ENCODE peak calls at places on chromosomes 13 and 19, in four cellular contexts. O, A, G and X are unnamed samples.

GRCh38 chr19:1799695-1800342 is 12.3 kb downstream of the ATP8B3 start:
- DNase-seq in A (no peak), G (no peak), O (no peak), X (no peak)

GRCh38 chr19:45972944-45973525 is 630 bp downstream of the NOVA2 start:
- DNase-seq in G (no peak), A (no peak), O (no peak), X (no peak)

GRCh38 chr13:50616101-50616500 is 227.4 kb downstream of the DLEU7 start:
- DNase-seq in A (no peak), G (peak; percentile 70), O (peak; percentile 5), X (no peak)

GRCh38 chr13:30196025-30196424 is 111.3 kb downstream of the KATNAL1 start:
- DNase-seq in O (no peak), G (no peak), A (no peak), X (no peak)

GRCh38 chr13:99981115-99982020 is at the start of gene ZIC2:
- DNase-seq in G (no peak), O (no peak), A (no peak), X (no peak)

GRCh38 chr13:100879255-100879654 is 204.7 kb upstream of the TMTC4 start:
- DNase-seq in O (no peak), G (no peak), A (no peak), X (no peak)

GRCh38 chr19:17777840-17778620 is 16.9 kb upstream of the B3GNT3 start:
- DNase-seq in G (peak; percentile 14), A (no peak), O (no peak), X (no peak)

GRCh38 chr13:111414341-111414740 is 93.9 kb downstream of the TEX29 start:
- DNase-seq in G (no peak), A (no peak), O (no peak), X (no peak)

GRCh38 chr13:27634231-27634630 is 12.5 kb downstream of the POLR1D start:
- DNase-seq in A (peak; percentile 80), O (peak; percentile 87), G (no peak), X (no peak)

DNA sequence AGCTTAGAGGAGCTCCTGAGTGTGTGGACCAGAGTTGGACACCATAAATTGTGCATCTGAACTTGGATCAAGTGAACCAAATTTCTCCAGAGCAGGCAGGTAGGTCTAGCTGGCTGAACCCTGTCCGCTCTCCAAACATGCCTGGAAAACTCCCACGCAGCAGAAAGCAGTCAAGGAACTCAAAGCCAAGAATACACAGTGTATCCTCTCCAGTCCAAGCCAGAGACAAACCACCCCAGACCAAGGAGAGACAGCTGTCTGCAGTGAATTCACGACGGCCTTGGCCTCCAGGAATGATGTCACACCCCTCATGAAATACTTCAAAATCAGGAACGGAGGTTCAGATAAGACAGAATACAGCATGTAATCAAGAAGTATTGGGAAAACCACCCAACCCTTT is 44.0 kb downstream of the COL4A1 start:
- DNase-seq in G (no peak), O (no peak), A (no peak), X (no peak)
- H3K4me3 ChIP-seq in G (no peak overlapping the region), O (no peak overlapping the region), A (no peak overlapping the region), X (no peak overlapping the region)

GRCh38 chr13:44879452-44880058 is 109.7 kb downstream of the NUFIP1 start:
- DNase-seq in A (no peak), O (peak; percentile 7), G (peak; percentile 75), X (peak; percentile 37)

GRCh38 chr13:44874886-44875630 is 114.2 kb downstream of the NUFIP1 start:
- DNase-seq in G (peak; percentile 56), O (no peak), A (no peak), X (no peak)

GRCh38 chr13:44874176-44874575 is 115.1 kb downstream of the NUFIP1 start:
- DNase-seq in O (no peak), G (no peak), A (no peak), X (no peak)

GRCh38 chr13:44873486-44873885 is 115.8 kb downstream of the NUFIP1 start:
- DNase-seq in O (no peak), A (no peak), G (no peak), X (no peak)

DNA sequence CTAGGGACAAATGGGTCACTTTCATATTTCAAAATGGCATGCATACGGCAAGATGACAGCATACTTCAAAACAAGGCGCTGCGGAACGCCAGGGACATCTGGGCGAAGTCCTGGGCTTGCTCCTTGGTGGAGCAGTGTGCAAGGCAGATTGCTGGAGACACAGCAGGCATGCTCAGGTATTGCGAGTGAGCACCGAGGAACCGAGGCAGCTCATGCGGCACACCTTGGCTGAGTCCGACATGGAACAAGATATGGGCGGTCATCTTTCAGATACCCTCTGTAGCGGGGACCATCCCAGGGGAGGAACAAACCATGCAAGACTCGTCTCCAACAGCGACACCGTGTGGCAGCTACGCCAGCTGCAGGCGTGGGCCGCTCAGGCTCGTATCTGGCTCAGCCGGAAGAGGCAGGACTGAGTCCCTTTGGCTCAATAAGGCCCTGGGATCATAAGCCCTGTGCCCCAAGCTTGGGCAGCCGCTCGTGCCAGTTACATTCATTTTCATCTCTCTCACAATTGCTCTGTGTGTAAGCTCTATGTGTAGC is 112.4 kb downstream of the NUFIP1 start:
- DNase-seq in A (no peak), O (no peak), G (no peak), X (no peak)
- TF ChIP-seq CTCF in A (no peak), O (peak; percentile 60), G (peak; percentile 23), X (no peak)

GRCh38 chr19:48509467-48510194 is 2.0 kb downstream of the LMTK3 start:
- DNase-seq in O (no peak), G (no peak), A (no peak), X (no peak)

GRCh38 chr19:48511800-48512503 is at the start of gene LMTK3:
- DNase-seq in O (no peak), A (no peak), G (no peak), X (no peak)

GRCh38 chr19:48511321-48511731 is 309 bp downstream of the LMTK3 start:
- DNase-seq in G (no peak), O (no peak), A (no peak), X (no peak)

GRCh38 chr19:48508729-48509310 is 2.8 kb downstream of the LMTK3 start:
- DNase-seq in G (no peak), O (no peak), A (no peak), X (no peak)

GRCh38 chr19:48510421-48511268 is 990 bp downstream of the LMTK3 start:
- DNase-seq in O (no peak), A (peak; percentile 66), G (no peak), X (no peak)
- H3K4me3 ChIP-seq in O (no peak overlapping the region), A (peak overlapping the region; percentile 3), G (no peak overlapping the region), X (no peak overlapping the region)

DNA sequence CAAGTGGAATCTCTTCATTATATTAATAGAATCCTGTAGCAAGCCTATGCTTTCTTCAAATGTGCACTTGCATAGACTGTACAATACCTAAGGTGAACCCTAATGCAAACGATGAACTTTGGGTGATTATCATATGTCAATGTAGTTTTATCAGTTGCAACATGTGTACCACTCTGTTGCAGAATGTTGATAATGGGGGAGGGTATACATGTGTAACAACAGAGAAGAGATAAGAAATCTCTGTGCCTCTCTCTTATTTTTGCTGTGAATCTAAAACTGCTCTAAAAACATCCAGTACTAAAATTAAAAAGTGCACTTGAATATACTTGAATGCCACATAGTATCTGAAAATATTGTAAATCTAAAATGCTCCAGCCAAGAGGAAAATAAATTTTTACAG is 820.8 kb upstream of the MIR17HG start:
- DNase-seq in O (no peak), A (no peak), G (no peak), X (no peak)
- TF ChIP-seq CTCF in O (no peak), A (no peak), G (no peak), X (no peak)